ENCODE peak calls at places on chromosome X, in seven cellular contexts. F, B, T, D, Q, H and P are unnamed samples.

GRCh38 chrX:55767100-55767499 is 49.6 kb downstream of the RRAGB start:
- DNase-seq in F (no peak), B (no peak), T (peak), D (no peak), Q (no peak), H (peak), P (no peak)

GRCh38 chrX:18887177-18887820 is 96.6 kb downstream of the PHKA2 start:
- DNase-seq in F (peak), B (no peak), T (no peak), D (peak), Q (peak), H (no peak), P (peak)

GRCh38 chrX:11319689-11320302 is 26.6 kb downstream of the AMELX start:
- DNase-seq in F (no peak), B (no peak), T (no peak), D (no peak), Q (no peak), H (no peak), P (no peak)

GRCh38 chrX:45762699-45763647 is 562.3 kb upstream of the DIPK2B start:
- DNase-seq in F (no peak), B (no peak), T (peak), D (no peak), Q (no peak), H (no peak), P (no peak)

GRCh38 chrX:68830486-68831404 is 1.9 kb downstream of the EFNB1 start:
- DNase-seq in F (peak), B (no peak), T (no peak), D (no peak), Q (no peak), H (no peak), P (no peak)

GRCh38 chrX:151773434-151773833 is 38.9 kb downstream of the CNGA2 start:
- DNase-seq in F (no peak), B (no peak), T (no peak), D (no peak), Q (no peak), H (no peak), P (no peak)

GRCh38 chrX:3592184-3592583 is 121.3 kb downstream of the PRKX start:
- DNase-seq in F (no peak), B (no peak), T (no peak), D (no peak), Q (no peak), H (no peak), P (no peak)

GRCh38 chrX:18424482-18425198 is 768 bp upstream of the CDKL5 start:
- DNase-seq in F (peak), B (no peak), T (peak), D (peak), Q (no peak), H (peak), P (no peak)

GRCh38 chrX:48960291-48960690 is 2.9 kb upstream of the OTUD5 start:
- DNase-seq in F (no peak), B (no peak), T (no peak), D (peak), Q (no peak), H (no peak), P (no peak)

GRCh38 chrX:72131317-72132294 is at the start of gene RTL5:
- DNase-seq in F (peak), B (no peak), T (peak), D (peak), Q (peak), H (peak), P (peak)

GRCh38 chrX:101362757-101363156 is 14.2 kb upstream of the TIMM8A start:
- DNase-seq in F (no peak), B (no peak), T (no peak), D (no peak), Q (no peak), H (no peak), P (no peak)

GRCh38 chrX:78119521-78120227 is 15.6 kb downstream of the PGK1 start:
- DNase-seq in F (no peak), B (no peak), T (no peak), D (no peak), Q (no peak), H (no peak), P (no peak)

GRCh38 chrX:31837445-31837844 is 765.6 kb upstream of the FTHL17 start:
- DNase-seq in F (no peak), B (no peak), T (no peak), D (no peak), Q (no peak), H (no peak), P (no peak)

GRCh38 chrX:2680486-2681348 is 10.4 kb upstream of the CD99 start:
- DNase-seq in F (no peak), B (no peak), T (no peak), D (no peak), Q (no peak), H (no peak), P (no peak)

GRCh38 chrX:40120838-40121580 is 23.3 kb upstream of the BCOR start:
- DNase-seq in F (no peak), B (no peak), T (no peak), D (no peak), Q (no peak), H (no peak), P (no peak)

GRCh38 chrX:54230440-54231148 is 47.5 kb upstream of the FAM120C start:
- DNase-seq in F (no peak), B (no peak), T (no peak), D (no peak), Q (no peak), H (peak), P (no peak)

GRCh38 chrX:13898084-13898483 is 81.2 kb upstream of the GPM6B start:
- DNase-seq in F (no peak), B (no peak), T (peak), D (no peak), Q (no peak), H (no peak), P (no peak)

GRCh38 chrX:155997436-155997835 is at the start of gene IL9R:
- DNase-seq in F (no peak), B (no peak), T (no peak), D (no peak), Q (no peak), H (no peak), P (no peak)

GRCh38 chrX:21412883-21413282 is 38.7 kb downstream of the CNKSR2 start:
- DNase-seq in F (no peak), B (peak), T (peak), D (no peak), Q (no peak), H (peak), P (no peak)

GRCh38 chrX:106177982-106178321 is 9.8 kb downstream of the PWWP3B start:
- DNase-seq in F (no peak), B (no peak), T (no peak), D (no peak), Q (no peak), H (no peak), P (no peak)

GRCh38 chrX:115330498-115331138 is 41.1 kb downstream of the LUZP4 start:
- DNase-seq in F (peak), B (no peak), T (peak), D (peak), Q (peak), H (peak), P (no peak)

GRCh38 chrX:43970528-43970927 is 2.7 kb downstream of the NDP start:
- DNase-seq in F (no peak), B (no peak), T (peak), D (no peak), Q (no peak), H (peak), P (no peak)

GRCh38 chrX:4935846-4936245 is 1222.4 kb upstream of the PRKX start:
- DNase-seq in F (no peak), B (no peak), T (no peak), D (peak), Q (peak), H (no peak), P (no peak)

GRCh38 chrX:34778961-34779360 is 121.9 kb upstream of the TMEM47 start:
- DNase-seq in F (no peak), B (no peak), T (peak), D (no peak), Q (no peak), H (peak), P (no peak)

GRCh38 chrX:114097866-114098265 is 486.0 kb upstream of the HTR2C start:
- DNase-seq in F (no peak), B (no peak), T (no peak), D (no peak), Q (no peak), H (no peak), P (no peak)

GRCh38 chrX:129115935-129116334 is 407.4 kb downstream of the SMARCA1 start:
- DNase-seq in F (no peak), B (no peak), T (no peak), D (no peak), Q (no peak), H (peak), P (no peak)

GRCh38 chrX:130108647-130109428 is 1.5 kb downstream of the ELF4 start:
- DNase-seq in F (no peak), B (no peak), T (peak), D (peak), Q (peak), H (no peak), P (no peak)

GRCh38 chrX:6226646-6227444 is 1.8 kb downstream of the NLGN4X start:
- DNase-seq in F (no peak), B (no peak), T (no peak), D (no peak), Q (no peak), H (peak), P (no peak)

GRCh38 chrX:20231598-20231997 is 35.1 kb downstream of the RPS6KA3 start:
- DNase-seq in F (no peak), B (no peak), T (peak), D (no peak), Q (no peak), H (peak), P (no peak)

GRCh38 chrX:134546187-134546586 is 86.2 kb downstream of the HPRT1 start:
- DNase-seq in F (no peak), B (no peak), T (no peak), D (no peak), Q (no peak), H (no peak), P (no peak)
- H3K27ac ChIP-seq in F (no peak), B (no peak), T (no peak), D (no peak), Q (peak), H (no peak), P (no peak)

GRCh38 chrX:154412468-154412867 is 1.1 kb downstream of the TAFAZZIN start:
- DNase-seq in F (no peak), B (no peak), T (no peak), D (peak), Q (no peak), H (no peak), P (no peak)
- H3K27ac ChIP-seq in F (peak), B (peak), T (peak), D (peak), Q (peak), H (peak), P (peak)

GRCh38 chrX:154351183-154352011 is 23.0 kb downstream of the FLNA start:
- DNase-seq in F (no peak), B (no peak), T (no peak), D (peak), Q (no peak), H (no peak), P (no peak)
- H3K27ac ChIP-seq in F (peak), B (no peak), T (no peak), D (peak), Q (no peak), H (no peak), P (no peak)

GRCh38 chrX:131728295-131729145 is 184.6 kb downstream of the OR13H1 start:
- DNase-seq in F (peak), B (no peak), T (peak), D (peak), Q (peak), H (peak), P (no peak)

GRCh38 chrX:131727778-131728177 is 183.9 kb downstream of the OR13H1 start:
- DNase-seq in F (no peak), B (no peak), T (no peak), D (no peak), Q (no peak), H (no peak), P (no peak)

GRCh38 chrX:131725001-131725654 is 181.3 kb downstream of the OR13H1 start:
- DNase-seq in F (no peak), B (no peak), T (no peak), D (no peak), Q (no peak), H (no peak), P (no peak)

GRCh38 chrX:131724292-131724691 is 180.4 kb downstream of the OR13H1 start:
- DNase-seq in F (no peak), B (no peak), T (no peak), D (no peak), Q (no peak), H (no peak), P (no peak)

GRCh38 chrX:131729295-131729694 is 185.4 kb downstream of the OR13H1 start:
- DNase-seq in F (peak), B (no peak), T (peak), D (peak), Q (peak), H (peak), P (no peak)
- H3K27ac ChIP-seq in F (no peak), B (no peak), T (peak), D (no peak), Q (peak), H (peak), P (peak)

GRCh38 chrX:133054761-133055385 is 42.0 kb downstream of the USP26 start:
- DNase-seq in F (no peak), B (no peak), T (no peak), D (no peak), Q (no peak), H (no peak), P (no peak)
- H3K27ac ChIP-seq in F (no peak), B (no peak), T (no peak), D (no peak), Q (no peak), H (no peak), P (no peak)

GRCh38 chrX:153455571-153455970 is 9.7 kb upstream of the TREX2 start:
- DNase-seq in F (no peak), B (no peak), T (no peak), D (no peak), Q (no peak), H (no peak), P (no peak)
- H3K27ac ChIP-seq in F (no peak), B (peak), T (no peak), D (no peak), Q (no peak), H (no peak), P (no peak)

GRCh38 chrX:153827903-153828302 is 2.4 kb downstream of the PDZD4 start:
- DNase-seq in F (peak), B (no peak), T (no peak), D (no peak), Q (peak), H (no peak), P (no peak)

GRCh38 chrX:153825042-153825441 is 5.3 kb downstream of the PDZD4 start:
- DNase-seq in F (peak), B (no peak), T (no peak), D (no peak), Q (no peak), H (no peak), P (no peak)

GRCh38 chrX:153828308-153828707 is 2.0 kb downstream of the PDZD4 start:
- DNase-seq in F (peak), B (no peak), T (no peak), D (no peak), Q (no peak), H (no peak), P (no peak)

GRCh38 chrX:153828723-153829548 is 1.4 kb downstream of the PDZD4 start:
- DNase-seq in F (peak), B (no peak), T (no peak), D (no peak), Q (peak), H (no peak), P (no peak)

GRCh38 chrX:153827016-153827415 is 3.3 kb downstream of the PDZD4 start:
- DNase-seq in F (no peak), B (no peak), T (no peak), D (no peak), Q (no peak), H (no peak), P (no peak)
- H3K27ac ChIP-seq in F (no peak), B (no peak), T (no peak), D (no peak), Q (no peak), H (no peak), P (no peak)